ENCODE peak calls at places on chromosomes 16 and 17, in five cellular contexts. One of them, this sample, is unnamed.

GRCh38 chr16:79656537-79657115 is 56.1 kb upstream of the MAF start:
- DNase-seq in H9: no peak
- DNase-seq in H1: no peak
- DNase-seq in trophoblast cell: no peak
- DNase-seq in neuronal stem cell: no peak
- DNase-seq in this sample: peak; percentile 75

GRCh38 chr16:52994942-52995341 is 57.8 kb downstream of the CHD9NB start:
- DNase-seq in H9: no peak
- DNase-seq in H1: no peak
- DNase-seq in trophoblast cell: no peak
- DNase-seq in neuronal stem cell: no peak
- DNase-seq in this sample: no peak

GRCh38 chr16:7716924-7717323 is 384.3 kb downstream of the RBFOX1 start:
- DNase-seq in H9: no peak
- DNase-seq in H1: no peak
- DNase-seq in trophoblast cell: no peak
- DNase-seq in neuronal stem cell: no peak
- DNase-seq in this sample: no peak

GRCh38 chr16:11781773-11782172 is 15.3 kb downstream of the ZC3H7A start:
- DNase-seq in H9: no peak
- DNase-seq in H1: no peak
- DNase-seq in trophoblast cell: no peak
- DNase-seq in neuronal stem cell: no peak
- DNase-seq in this sample: peak; percentile 43

GRCh38 chr17:56171186-56171959 is 18.1 kb downstream of the ANKFN1 start:
- DNase-seq in H9: no peak
- DNase-seq in H1: no peak
- DNase-seq in trophoblast cell: peak; percentile 16
- DNase-seq in neuronal stem cell: no peak
- DNase-seq in this sample: peak; percentile 1

GRCh38 chr17:40490289-40490853 is 11.1 kb downstream of the TNS4 start:
- DNase-seq in H9: peak; percentile 86
- DNase-seq in H1: peak; percentile 69
- DNase-seq in trophoblast cell: no peak
- DNase-seq in neuronal stem cell: no peak
- DNase-seq in this sample: peak; percentile 83

GRCh38 chr16:49822649-49823370 is 33.1 kb downstream of the ZNF423 start:
- DNase-seq in H9: no peak
- DNase-seq in H1: no peak
- DNase-seq in trophoblast cell: no peak
- DNase-seq in neuronal stem cell: no peak
- DNase-seq in this sample: no peak

GRCh38 chr16:8655184-8655717 is 19.2 kb upstream of the ABAT start:
- DNase-seq in H9: peak; percentile 63
- DNase-seq in H1: no peak
- DNase-seq in trophoblast cell: peak; percentile 76
- DNase-seq in neuronal stem cell: no peak
- DNase-seq in this sample: peak; percentile 11

GRCh38 chr17:79990704-79991103 is 45.0 kb downstream of the TBC1D16 start:
- DNase-seq in H9: no peak
- DNase-seq in H1: no peak
- DNase-seq in trophoblast cell: no peak
- DNase-seq in neuronal stem cell: no peak
- DNase-seq in this sample: no peak

GRCh38 chr16:31411024-31411845 is 16.9 kb downstream of the COX6A2 start:
- DNase-seq in H9: no peak
- DNase-seq in H1: no peak
- DNase-seq in trophoblast cell: peak; percentile 63
- DNase-seq in neuronal stem cell: no peak
- DNase-seq in this sample: no peak

GRCh38 chr16:25988089-25988488 is 296.3 kb downstream of the HS3ST4 start:
- DNase-seq in H9: peak; percentile 36
- DNase-seq in H1: no peak
- DNase-seq in trophoblast cell: no peak
- DNase-seq in neuronal stem cell: no peak
- DNase-seq in this sample: no peak

GRCh38 chr17:79340771-79341528 is 266.3 kb downstream of the ENGASE start:
- DNase-seq in H9: no peak
- DNase-seq in H1: no peak
- DNase-seq in trophoblast cell: no peak
- DNase-seq in neuronal stem cell: no peak
- DNase-seq in this sample: no peak

GRCh38 chr17:35519442-35519841 is 18.0 kb downstream of the SLFN12L start:
- DNase-seq in H9: no peak
- DNase-seq in H1: no peak
- DNase-seq in trophoblast cell: no peak
- DNase-seq in neuronal stem cell: no peak
- DNase-seq in this sample: no peak

GRCh38 chr16:490768-491167 is 36.7 kb upstream of the CAPN15 start:
- DNase-seq in H9: no peak
- DNase-seq in H1: no peak
- DNase-seq in trophoblast cell: no peak
- DNase-seq in neuronal stem cell: no peak
- DNase-seq in this sample: no peak

GRCh38 chr17:6775871-6776405 is at the start of gene FBXO39:
- DNase-seq in H9: peak; percentile 70
- DNase-seq in H1: peak; percentile 80
- DNase-seq in trophoblast cell: no peak
- DNase-seq in neuronal stem cell: peak; percentile 27
- DNase-seq in this sample: no peak

GRCh38 chr17:31674717-31675349 is 184.2 kb downstream of the COPRS start:
- DNase-seq in H9: no peak
- DNase-seq in H1: no peak
- DNase-seq in trophoblast cell: no peak
- DNase-seq in neuronal stem cell: no peak
- DNase-seq in this sample: peak; percentile 49

GRCh38 chr17:83155128-83156081 is 76.0 kb downstream of the METRNL start:
- DNase-seq in H9: peak; percentile 31
- DNase-seq in H1: no peak
- DNase-seq in trophoblast cell: peak; percentile 13
- DNase-seq in neuronal stem cell: no peak
- DNase-seq in this sample: no peak

GRCh38 chr16:9566099-9566498 is 474.7 kb downstream of the HAPSTR1 start:
- DNase-seq in H9: no peak
- DNase-seq in H1: no peak
- DNase-seq in trophoblast cell: no peak
- DNase-seq in neuronal stem cell: no peak
- DNase-seq in this sample: no peak

GRCh38 chr17:14303343-14304221 is 2.7 kb downstream of the HS3ST3B1 start:
- DNase-seq in H9: peak; percentile 71
- DNase-seq in H1: peak; percentile 64
- DNase-seq in trophoblast cell: peak; percentile 58
- DNase-seq in neuronal stem cell: no peak
- DNase-seq in this sample: peak; percentile 47

GRCh38 chr16:23518435-23518891 is 8.2 kb upstream of the GGA2 start:
- DNase-seq in H9: no peak
- DNase-seq in H1: no peak
- DNase-seq in trophoblast cell: no peak
- DNase-seq in neuronal stem cell: no peak
- DNase-seq in this sample: no peak

GRCh38 chr16:86322283-86322682 is 188.0 kb upstream of the FOXF1 start:
- DNase-seq in H9: no peak
- DNase-seq in H1: no peak
- DNase-seq in trophoblast cell: no peak
- DNase-seq in neuronal stem cell: no peak
- DNase-seq in this sample: no peak

GRCh38 chr16:20969386-20969785 is 68.8 kb downstream of the LYRM1 start:
- DNase-seq in H9: no peak
- DNase-seq in H1: no peak
- DNase-seq in trophoblast cell: no peak
- DNase-seq in neuronal stem cell: no peak
- DNase-seq in this sample: no peak

GRCh38 chr16:72932050-72932449 is 115.9 kb downstream of the ZFHX3 start:
- DNase-seq in H9: no peak
- DNase-seq in H1: no peak
- DNase-seq in trophoblast cell: no peak
- DNase-seq in neuronal stem cell: no peak
- DNase-seq in this sample: peak; percentile 80

GRCh38 chr16:55046513-55046912 is 115.8 kb downstream of the IRX5 start:
- DNase-seq in H9: no peak
- DNase-seq in H1: no peak
- DNase-seq in trophoblast cell: no peak
- DNase-seq in neuronal stem cell: no peak
- DNase-seq in this sample: no peak
- H2BK12ac ChIP-seq in H9: no peak overlapping the region
- H2BK12ac ChIP-seq in H1: no peak overlapping the region
- H2BK12ac ChIP-seq in trophoblast cell: no peak overlapping the region
- H2BK12ac ChIP-seq in neuronal stem cell: no peak overlapping the region
- H2BK12ac ChIP-seq in this sample: no peak overlapping the region

DNA sequence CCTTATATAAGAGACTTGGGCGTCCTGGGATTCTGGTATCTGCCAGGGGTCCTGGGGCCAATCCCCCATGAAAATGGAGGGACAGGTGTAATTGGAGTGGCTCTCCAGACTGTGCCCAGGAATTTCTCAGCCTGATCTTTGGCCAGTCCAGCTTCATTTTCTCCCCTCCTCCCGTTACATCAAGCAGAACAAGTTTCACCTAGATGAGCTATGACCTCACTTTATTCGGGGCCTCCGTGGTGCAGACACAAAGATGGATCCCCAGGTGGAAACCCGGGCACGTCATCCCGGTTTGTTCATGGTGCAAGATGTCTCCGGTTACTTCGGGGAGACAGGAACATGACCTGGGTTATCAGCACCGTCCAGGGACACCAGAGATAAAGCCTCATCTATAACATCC is 20.7 kb upstream of the ABR start:
- DNase-seq in H9: no peak
- DNase-seq in H1: no peak
- DNase-seq in trophoblast cell: no peak
- DNase-seq in neuronal stem cell: no peak
- DNase-seq in this sample: no peak
- H3K4me1 ChIP-seq in H9: no peaks in the 10 kb centered on the region
- H3K4me1 ChIP-seq in H1: no peaks in the 10 kb centered on the region
- H3K4me1 ChIP-seq in trophoblast cell: peaks cover 5% of the 10 kb centered on the region
- H3K4me1 ChIP-seq in neuronal stem cell: peaks cover 12% of the 10 kb centered on the region
- H3K4me1 ChIP-seq in this sample: peaks cover 20% of the 10 kb centered on the region

GRCh38 chr17:47265983-47266541 is 12.4 kb downstream of the ITGB3 start:
- DNase-seq in H9: no peak
- DNase-seq in H1: no peak
- DNase-seq in trophoblast cell: peak; percentile 46
- DNase-seq in neuronal stem cell: no peak
- DNase-seq in this sample: peak; percentile 59
- H4K8ac ChIP-seq in H9: no peak overlapping the region
- H4K8ac ChIP-seq in H1: no peak overlapping the region
- H4K8ac ChIP-seq in trophoblast cell: no peak overlapping the region
- H4K8ac ChIP-seq in neuronal stem cell: no peak overlapping the region
- H4K8ac ChIP-seq in this sample: peak overlapping the region; percentile 45

GRCh38 chr17:73760186-73760758 is 116.0 kb upstream of the SDK2 start:
- DNase-seq in H9: peak; percentile 93
- DNase-seq in H1: peak; percentile 76
- DNase-seq in trophoblast cell: no peak
- DNase-seq in neuronal stem cell: no peak
- DNase-seq in this sample: no peak

GRCh38 chr17:73754886-73755285 is 110.6 kb upstream of the SDK2 start:
- DNase-seq in H9: no peak
- DNase-seq in H1: no peak
- DNase-seq in trophoblast cell: no peak
- DNase-seq in neuronal stem cell: no peak
- DNase-seq in this sample: no peak

GRCh38 chr17:73757324-73757942 is 113.2 kb upstream of the SDK2 start:
- DNase-seq in H9: no peak
- DNase-seq in H1: no peak
- DNase-seq in trophoblast cell: no peak
- DNase-seq in neuronal stem cell: no peak
- DNase-seq in this sample: no peak

GRCh38 chr17:73759324-73760185 is 115.3 kb upstream of the SDK2 start:
- DNase-seq in H9: no peak
- DNase-seq in H1: no peak
- DNase-seq in trophoblast cell: no peak
- DNase-seq in neuronal stem cell: no peak
- DNase-seq in this sample: no peak

GRCh38 chr17:73758245-73758644 is 114.0 kb upstream of the SDK2 start:
- DNase-seq in H9: no peak
- DNase-seq in H1: no peak
- DNase-seq in trophoblast cell: no peak
- DNase-seq in neuronal stem cell: no peak
- DNase-seq in this sample: no peak
- H2BK12ac ChIP-seq in H9: no peak overlapping the region
- H2BK12ac ChIP-seq in H1: peak overlapping the region; percentile 39
- H2BK12ac ChIP-seq in trophoblast cell: no peak overlapping the region
- H2BK12ac ChIP-seq in neuronal stem cell: no peak overlapping the region
- H2BK12ac ChIP-seq in this sample: no peak overlapping the region

DNA sequence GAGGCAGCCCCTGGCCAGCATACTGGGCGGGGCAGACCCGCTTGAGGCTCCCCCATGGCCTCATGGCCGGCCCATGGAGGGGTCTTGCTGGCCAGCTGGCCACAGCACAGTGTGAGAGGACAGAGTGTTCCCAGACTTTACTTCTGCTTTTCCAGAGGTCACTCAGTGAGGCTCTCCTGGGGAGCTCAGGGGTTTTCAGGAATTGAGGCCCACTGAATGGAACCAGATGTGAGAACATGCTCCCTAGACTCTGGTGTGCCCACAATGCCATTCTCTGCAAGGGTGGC is 21.2 kb downstream of the ATP6V0D1 start:
- DNase-seq in H9: no peak
- DNase-seq in H1: no peak
- DNase-seq in trophoblast cell: no peak
- DNase-seq in neuronal stem cell: no peak
- DNase-seq in this sample: no peak
- H3K4me1 ChIP-seq in H9: no peaks in the 10 kb centered on the region
- H3K4me1 ChIP-seq in H1: no peaks in the 10 kb centered on the region
- H3K4me1 ChIP-seq in trophoblast cell: no peaks in the 10 kb centered on the region
- H3K4me1 ChIP-seq in neuronal stem cell: no peaks in the 10 kb centered on the region
- H3K4me1 ChIP-seq in this sample: peaks cover 43% of the 10 kb centered on the region

GRCh38 chr17:43030137-43030767 is 5.2 kb downstream of the RND2 start:
- DNase-seq in H9: no peak
- DNase-seq in H1: no peak
- DNase-seq in trophoblast cell: no peak
- DNase-seq in neuronal stem cell: no peak
- DNase-seq in this sample: no peak
- H4K8ac ChIP-seq in H9: no peak overlapping the region
- H4K8ac ChIP-seq in H1: no peak overlapping the region
- H4K8ac ChIP-seq in trophoblast cell: no peak overlapping the region
- H4K8ac ChIP-seq in neuronal stem cell: no peak overlapping the region
- H4K8ac ChIP-seq in this sample: no peak overlapping the region

GRCh38 chr17:67130768-67131167 is 86.4 kb downstream of the CACNG1 start:
- DNase-seq in H9: no peak
- DNase-seq in H1: no peak
- DNase-seq in trophoblast cell: no peak
- DNase-seq in neuronal stem cell: no peak
- DNase-seq in this sample: no peak
- H2BK12ac ChIP-seq in H9: no peak overlapping the region
- H2BK12ac ChIP-seq in H1: no peak overlapping the region
- H2BK12ac ChIP-seq in trophoblast cell: no peak overlapping the region
- H2BK12ac ChIP-seq in neuronal stem cell: no peak overlapping the region
- H2BK12ac ChIP-seq in this sample: no peak overlapping the region

GRCh38 chr17:59428896-59429460 is 97.5 kb downstream of the YPEL2 start:
- DNase-seq in H9: no peak
- DNase-seq in H1: no peak
- DNase-seq in trophoblast cell: no peak
- DNase-seq in neuronal stem cell: no peak
- DNase-seq in this sample: no peak
- H3K4me1 ChIP-seq in H9: no peaks in the 10 kb centered on the region
- H3K4me1 ChIP-seq in H1: peaks cover 5% of the 10 kb centered on the region
- H3K4me1 ChIP-seq in trophoblast cell: peaks cover 36% of the 10 kb centered on the region
- H3K4me1 ChIP-seq in neuronal stem cell: peaks cover 8% of the 10 kb centered on the region
- H3K4me1 ChIP-seq in this sample: peaks cover 27% of the 10 kb centered on the region

This sample was measured in mesenchymal stem cell.